ENCODE peak calls at places on chromosome 16, in four cellular contexts. P is K562, D is HepG2, J is GM12878. A is an unnamed sample.

GRCh38 chr16:55668337-55669281 is 12.8 kb downstream of the SLC6A2 start:
- DNase-seq in P (no peak), J (no peak), D (peak; percentile 33), A (no peak)

GRCh38 chr16:72637306-72637705 is 410.6 kb downstream of the ZFHX3 start:
- DNase-seq in P (no peak), D (no peak), J (no peak), A (no peak)

GRCh38 chr16:5000573-5001001 is 33.1 kb downstream of the NAGPA start:
- DNase-seq in J (no peak), P (no peak), D (no peak), A (no peak)

GRCh38 chr16:23908790-23909189 is 73.0 kb downstream of the PRKCB start:
- DNase-seq in J (no peak), D (no peak), P (no peak), A (no peak)

GRCh38 chr16:80976946-80977345 is 29.7 kb downstream of the CMC2 start:
- DNase-seq in P (no peak), J (no peak), D (no peak), A (no peak)

GRCh38 chr16:57029161-57030160 is 40.1 kb downstream of the NLRC5 start:
- DNase-seq in J (no peak), D (no peak), P (no peak), A (no peak)

GRCh38 chr16:11670171-11671131 is 2.2 kb downstream of the SNN start:
- DNase-seq in D (no peak), P (no peak), J (peak; percentile 46), A (no peak)

GRCh38 chr16:28291651-28292626 is at the start of gene SBK1:
- DNase-seq in D (peak; percentile 40), J (peak; percentile 19), P (peak; percentile 98), A (peak; percentile 97)

GRCh38 chr16:81280393-81280792 is 34.4 kb upstream of the GAN start:
- DNase-seq in J (no peak), P (no peak), D (no peak), A (no peak)

GRCh38 chr16:87926246-87927194 is 9.8 kb downstream of the CA5A start:
- DNase-seq in P (no peak), D (no peak), J (no peak), A (no peak)

GRCh38 chr16:82281544-82281943 is 111.5 kb upstream of the MPHOSPH6 start:
- DNase-seq in P (no peak), D (no peak), J (no peak), A (no peak)

GRCh38 chr16:54318941-54319340 is 32.4 kb upstream of the IRX3 start:
- DNase-seq in P (no peak), J (no peak), D (no peak), A (no peak)

GRCh38 chr16:83933885-83934683 is 19.0 kb upstream of the OSGIN1 start:
- DNase-seq in D (no peak), J (no peak), P (no peak), A (no peak)
- TF ChIP-seq TARDBP in D (no peak), J (no peak), P (no peak), A (no peak)

DNA sequence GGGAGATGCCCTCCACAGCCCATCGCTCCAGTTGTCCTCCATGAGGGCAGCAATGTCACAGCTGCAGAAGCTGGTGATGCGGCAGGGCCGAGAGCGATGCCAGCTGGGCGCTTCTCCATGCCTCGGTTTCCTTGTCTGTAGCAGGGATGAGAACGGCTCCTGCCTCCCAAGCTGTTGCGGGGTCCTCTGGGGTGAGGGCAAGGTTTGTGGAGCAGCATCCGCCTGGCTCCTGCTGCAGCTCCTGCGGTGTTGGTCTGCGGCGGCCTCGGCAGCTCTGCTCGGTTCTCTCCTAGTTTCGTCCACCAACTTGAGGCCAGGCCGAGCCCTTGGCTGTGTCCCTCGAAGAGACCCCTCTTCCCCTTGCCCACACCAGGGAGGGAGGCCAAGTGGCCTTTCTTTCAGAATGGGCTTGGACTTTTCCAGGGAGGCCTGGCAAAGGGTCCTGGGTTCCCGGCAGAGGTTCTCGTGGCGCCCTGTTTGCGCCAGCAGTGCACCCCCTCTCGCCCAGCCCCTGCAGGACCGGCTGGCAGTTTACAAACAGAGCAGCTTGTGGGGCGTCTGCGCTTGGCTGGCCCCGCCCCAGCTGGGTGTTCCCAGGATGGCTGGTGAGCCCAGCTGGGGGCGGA is 137.7 kb upstream of the CIBAR2 start:
- DNase-seq in P (no peak), D (no peak), J (no peak), A (no peak)
- TF ChIP-seq TARDBP in P (no peak), D (no peak), J (no peak), A (no peak)

DNA sequence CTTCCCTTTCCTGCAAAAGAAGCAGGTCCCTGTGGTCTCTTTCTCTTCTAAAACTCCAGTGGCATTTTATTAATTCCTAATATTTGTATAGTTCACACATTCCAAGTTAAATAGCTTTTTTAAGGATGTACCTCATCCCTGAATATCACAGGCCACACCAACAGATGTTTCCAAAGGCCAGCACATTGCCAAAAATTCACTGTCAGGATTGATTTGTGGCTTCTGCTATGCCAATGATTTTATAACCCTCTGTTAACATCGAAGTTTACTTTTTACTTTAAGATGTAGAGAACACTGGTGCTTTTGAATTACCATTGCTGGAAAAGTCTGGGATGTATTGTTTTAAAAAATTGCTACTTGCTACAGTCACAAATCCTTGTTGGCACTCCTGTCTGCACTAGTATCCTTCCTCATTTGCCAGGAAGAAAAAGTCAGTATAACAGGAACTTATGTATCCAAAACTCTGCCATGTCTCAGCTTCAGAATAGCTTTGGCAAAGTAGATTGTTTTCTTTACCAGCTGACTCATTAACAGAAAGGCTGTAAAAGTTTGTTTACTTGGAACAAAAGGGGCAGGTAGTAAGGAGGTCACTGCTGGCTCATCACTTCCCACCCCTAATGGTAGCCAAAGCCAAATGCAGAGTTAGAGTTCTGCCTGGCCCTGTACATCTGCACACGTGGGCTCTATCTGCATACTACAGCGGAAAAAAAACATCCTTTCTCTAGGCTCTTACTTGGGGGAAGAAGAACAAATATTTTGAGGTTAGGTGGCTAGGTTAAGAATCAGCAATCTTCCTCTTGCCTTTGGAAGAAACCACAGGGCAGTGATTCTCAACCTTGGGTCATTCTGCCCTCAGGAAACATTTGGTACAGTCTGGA is 90.7 kb upstream of the BCAR1 start:
- DNase-seq in D (no peak), J (no peak), P (no peak), A (no peak)
- TF ChIP-seq TARDBP in D (no peak), J (no peak), P (no peak), A (no peak)

GRCh38 chr16:27273670-27274522 is 5.3 kb upstream of the NSMCE1 start:
- DNase-seq in D (peak; percentile 100), J (no peak), P (no peak), A (no peak)

GRCh38 chr16:27269300-27270150 is 953 bp upstream of the NSMCE1 start:
- DNase-seq in P (no peak), D (peak; percentile 70), J (no peak), A (no peak)

GRCh38 chr16:27270389-27270788 is 1.8 kb upstream of the NSMCE1 start:
- DNase-seq in P (no peak), D (no peak), J (no peak), A (no peak)

GRCh38 chr16:27273330-27273669 is 4.7 kb upstream of the NSMCE1 start:
- DNase-seq in D (no peak), J (no peak), P (no peak), A (no peak)

DNA sequence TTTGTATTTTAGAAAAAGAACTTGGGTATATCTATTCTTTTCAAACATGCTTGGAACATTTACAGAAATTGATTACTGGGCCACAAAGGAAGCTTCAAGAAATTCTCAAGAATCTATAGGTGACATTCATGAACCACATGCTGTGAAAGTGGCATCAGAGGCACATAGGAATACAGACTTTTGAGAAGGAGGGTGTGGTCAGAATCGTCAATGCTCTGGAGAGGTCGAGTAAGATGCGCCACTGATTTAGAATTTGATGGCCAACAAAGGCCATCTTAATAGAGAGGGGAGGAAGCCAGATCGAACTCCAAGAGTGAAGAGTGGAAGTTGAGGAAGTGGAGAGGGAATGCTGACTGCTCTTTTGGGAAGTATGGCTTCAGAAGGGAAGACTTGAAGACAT is 3.5 kb upstream of the NSMCE1 start:
- DNase-seq in J (no peak), P (no peak), D (no peak), A (no peak)
- TF ChIP-seq TARDBP in J (no peak), P (no peak), D (no peak), A (no peak)

GRCh38 chr16:78198299-78198698 is 98.8 kb downstream of the WWOX start:
- DNase-seq in P (no peak), D (no peak), J (no peak), A (no peak)

GRCh38 chr16:78196527-78196926 is 97.1 kb downstream of the WWOX start:
- DNase-seq in P (no peak), D (no peak), J (no peak), A (no peak)

GRCh38 chr16:78200023-78200389 is 100.6 kb downstream of the WWOX start:
- DNase-seq in J (no peak), P (no peak), D (no peak), A (no peak)

GRCh38 chr16:78199325-78200022 is 100.0 kb downstream of the WWOX start:
- DNase-seq in D (peak; percentile 73), P (no peak), J (no peak), A (no peak)

GRCh38 chr16:78200623-78201096 is 101.2 kb downstream of the WWOX start:
- DNase-seq in P (no peak), J (no peak), D (peak; percentile 77), A (no peak)
- TF ChIP-seq TARDBP in P (no peak), J (no peak), D (peak; percentile 56), A (no peak)

DNA sequence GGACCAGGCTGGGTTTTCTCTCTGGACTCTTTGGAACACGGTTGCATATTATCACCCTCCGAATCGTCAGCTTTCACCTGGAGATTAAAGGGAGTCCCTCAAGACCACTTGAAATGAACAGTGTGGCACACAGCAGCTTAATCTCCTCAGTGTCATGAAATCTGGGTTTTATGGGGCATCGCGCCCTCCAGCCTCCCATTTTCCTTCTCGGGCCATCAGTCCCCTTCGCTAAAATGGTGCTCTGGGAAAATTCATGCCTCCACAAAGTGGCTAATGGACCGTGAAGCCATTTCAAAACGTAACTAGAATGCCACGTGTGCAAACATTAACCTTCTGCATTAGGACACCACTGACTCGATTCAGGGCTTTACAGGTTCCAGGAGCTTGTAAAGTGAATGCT is 26.0 kb upstream of the WFDC1 start:
- DNase-seq in J (no peak), D (no peak), P (no peak), A (no peak)
- TF ChIP-seq TARDBP in J (no peak), D (no peak), P (no peak), A (no peak)